ENCODE peak calls at places on chromosomes 12 and 14, in ten cellular contexts. One of them, this sample, is unnamed.

GRCh38 chr14:61524211-61524806 is 171.0 kb upstream of the HIF1A start:
- DNase-seq in neural crest cell: no peak
- DNase-seq in ovary: no peak
- DNase-seq in mucosa of descending colon: no peak
- DNase-seq in activated B cell treated with CpG ODN at 0.5 μM for 24 hours: no peak
- DNase-seq in heart right ventricle: no peak
- DNase-seq in AG09309: peak
- DNase-seq in fibroblast of lung: peak
- DNase-seq in HCT116: peak
- DNase-seq in lower lobe of right lung: no peak
- DNase-seq in this sample: peak

GRCh38 chr14:63435838-63436237 is 107.3 kb downstream of the PPP2R5E start:
- DNase-seq in ovary: peak
- DNase-seq in HCT116: no peak
- DNase-seq in fibroblast of lung: peak
- DNase-seq in mucosa of descending colon: peak
- DNase-seq in heart right ventricle: peak
- DNase-seq in AG09309: peak
- DNase-seq in activated B cell treated with CpG ODN at 0.5 μM for 24 hours: no peak
- DNase-seq in neural crest cell: no peak
- DNase-seq in lower lobe of right lung: peak
- DNase-seq in this sample: no peak

GRCh38 chr12:85804663-85805062 is 31.5 kb downstream of the RASSF9 start:
- DNase-seq in neural crest cell: no peak
- DNase-seq in lower lobe of right lung: no peak
- DNase-seq in heart right ventricle: no peak
- DNase-seq in activated B cell treated with CpG ODN at 0.5 μM for 24 hours: no peak
- DNase-seq in AG09309: no peak
- DNase-seq in ovary: no peak
- DNase-seq in mucosa of descending colon: no peak
- DNase-seq in HCT116: no peak
- DNase-seq in fibroblast of lung: peak
- DNase-seq in this sample: no peak

GRCh38 chr14:103801459-103801858 is 45.9 kb downstream of the PPP1R13B start:
- DNase-seq in neural crest cell: no peak
- DNase-seq in mucosa of descending colon: no peak
- DNase-seq in ovary: no peak
- DNase-seq in HCT116: no peak
- DNase-seq in lower lobe of right lung: no peak
- DNase-seq in heart right ventricle: no peak
- DNase-seq in AG09309: peak
- DNase-seq in fibroblast of lung: peak
- DNase-seq in activated B cell treated with CpG ODN at 0.5 μM for 24 hours: no peak
- DNase-seq in this sample: no peak

GRCh38 chr12:3882896-3883564 is 9.8 kb upstream of the PARP11 start:
- DNase-seq in activated B cell treated with CpG ODN at 0.5 μM for 24 hours: no peak
- DNase-seq in mucosa of descending colon: no peak
- DNase-seq in lower lobe of right lung: no peak
- DNase-seq in AG09309: no peak
- DNase-seq in neural crest cell: no peak
- DNase-seq in HCT116: peak
- DNase-seq in heart right ventricle: no peak
- DNase-seq in fibroblast of lung: peak
- DNase-seq in ovary: no peak
- DNase-seq in this sample: no peak

GRCh38 chr12:76310110-76310509 is 38.1 kb downstream of the BBS10 start:
- DNase-seq in heart right ventricle: no peak
- DNase-seq in neural crest cell: no peak
- DNase-seq in AG09309: no peak
- DNase-seq in lower lobe of right lung: no peak
- DNase-seq in HCT116: no peak
- DNase-seq in mucosa of descending colon: no peak
- DNase-seq in activated B cell treated with CpG ODN at 0.5 μM for 24 hours: no peak
- DNase-seq in ovary: no peak
- DNase-seq in fibroblast of lung: peak
- DNase-seq in this sample: no peak

GRCh38 chr12:126668538-126668937 is 1598.4 kb upstream of the TMEM132C start:
- DNase-seq in mucosa of descending colon: no peak
- DNase-seq in ovary: no peak
- DNase-seq in AG09309: peak
- DNase-seq in heart right ventricle: no peak
- DNase-seq in lower lobe of right lung: no peak
- DNase-seq in fibroblast of lung: peak
- DNase-seq in activated B cell treated with CpG ODN at 0.5 μM for 24 hours: no peak
- DNase-seq in HCT116: no peak
- DNase-seq in neural crest cell: no peak
- DNase-seq in this sample: peak

GRCh38 chr14:87992349-87992719 is 648 bp downstream of the GALC start:
- DNase-seq in lower lobe of right lung: no peak
- DNase-seq in activated B cell treated with CpG ODN at 0.5 μM for 24 hours: no peak
- DNase-seq in fibroblast of lung: peak
- DNase-seq in AG09309: no peak
- DNase-seq in ovary: no peak
- DNase-seq in mucosa of descending colon: no peak
- DNase-seq in neural crest cell: no peak
- DNase-seq in HCT116: no peak
- DNase-seq in heart right ventricle: no peak
- DNase-seq in this sample: no peak

GRCh38 chr12:101485015-101485414 is 9.9 kb downstream of the SPIC start:
- DNase-seq in fibroblast of lung: no peak
- DNase-seq in heart right ventricle: no peak
- DNase-seq in activated B cell treated with CpG ODN at 0.5 μM for 24 hours: no peak
- DNase-seq in mucosa of descending colon: no peak
- DNase-seq in HCT116: no peak
- DNase-seq in lower lobe of right lung: no peak
- DNase-seq in neural crest cell: no peak
- DNase-seq in ovary: no peak
- DNase-seq in AG09309: peak
- DNase-seq in this sample: no peak

GRCh38 chr12:90945070-90945649 is 9.8 kb downstream of the CCER1 start:
- DNase-seq in neural crest cell: no peak
- DNase-seq in activated B cell treated with CpG ODN at 0.5 μM for 24 hours: no peak
- DNase-seq in ovary: no peak
- DNase-seq in HCT116: peak
- DNase-seq in heart right ventricle: no peak
- DNase-seq in lower lobe of right lung: no peak
- DNase-seq in AG09309: no peak
- DNase-seq in mucosa of descending colon: no peak
- DNase-seq in fibroblast of lung: peak
- DNase-seq in this sample: no peak

GRCh38 chr12:56999456-56999855 is 6.9 kb downstream of the ZBTB39 start:
- DNase-seq in lower lobe of right lung: no peak
- DNase-seq in ovary: no peak
- DNase-seq in AG09309: no peak
- DNase-seq in heart right ventricle: no peak
- DNase-seq in neural crest cell: no peak
- DNase-seq in activated B cell treated with CpG ODN at 0.5 μM for 24 hours: no peak
- DNase-seq in fibroblast of lung: no peak
- DNase-seq in mucosa of descending colon: no peak
- DNase-seq in HCT116: no peak
- DNase-seq in this sample: no peak

GRCh38 chr12:130456375-130457199 is 118.9 kb downstream of the PIWIL1 start:
- DNase-seq in fibroblast of lung: no peak
- DNase-seq in lower lobe of right lung: no peak
- DNase-seq in heart right ventricle: peak
- DNase-seq in activated B cell treated with CpG ODN at 0.5 μM for 24 hours: no peak
- DNase-seq in AG09309: no peak
- DNase-seq in HCT116: no peak
- DNase-seq in mucosa of descending colon: no peak
- DNase-seq in ovary: peak
- DNase-seq in neural crest cell: no peak
- DNase-seq in this sample: no peak

GRCh38 chr12:89701606-89702206 is 6.9 kb downstream of the ATP2B1 start:
- DNase-seq in heart right ventricle: no peak
- DNase-seq in HCT116: no peak
- DNase-seq in ovary: no peak
- DNase-seq in lower lobe of right lung: no peak
- DNase-seq in mucosa of descending colon: no peak
- DNase-seq in AG09309: no peak
- DNase-seq in fibroblast of lung: no peak
- DNase-seq in activated B cell treated with CpG ODN at 0.5 μM for 24 hours: no peak
- DNase-seq in neural crest cell: no peak
- DNase-seq in this sample: no peak
- TF ChIP-seq CTCF in heart right ventricle: no peak
- TF ChIP-seq CTCF in HCT116: no peak
- TF ChIP-seq CTCF in ovary: no peak
- TF ChIP-seq CTCF in lower lobe of right lung: no peak
- TF ChIP-seq CTCF in mucosa of descending colon: no peak
- TF ChIP-seq CTCF in AG09309: no peak
- TF ChIP-seq CTCF in fibroblast of lung: peak
- TF ChIP-seq CTCF in activated B cell treated with CpG ODN at 0.5 μM for 24 hours: no peak
- TF ChIP-seq CTCF in neural crest cell: peak
- TF ChIP-seq CTCF in this sample: no peak

DNA sequence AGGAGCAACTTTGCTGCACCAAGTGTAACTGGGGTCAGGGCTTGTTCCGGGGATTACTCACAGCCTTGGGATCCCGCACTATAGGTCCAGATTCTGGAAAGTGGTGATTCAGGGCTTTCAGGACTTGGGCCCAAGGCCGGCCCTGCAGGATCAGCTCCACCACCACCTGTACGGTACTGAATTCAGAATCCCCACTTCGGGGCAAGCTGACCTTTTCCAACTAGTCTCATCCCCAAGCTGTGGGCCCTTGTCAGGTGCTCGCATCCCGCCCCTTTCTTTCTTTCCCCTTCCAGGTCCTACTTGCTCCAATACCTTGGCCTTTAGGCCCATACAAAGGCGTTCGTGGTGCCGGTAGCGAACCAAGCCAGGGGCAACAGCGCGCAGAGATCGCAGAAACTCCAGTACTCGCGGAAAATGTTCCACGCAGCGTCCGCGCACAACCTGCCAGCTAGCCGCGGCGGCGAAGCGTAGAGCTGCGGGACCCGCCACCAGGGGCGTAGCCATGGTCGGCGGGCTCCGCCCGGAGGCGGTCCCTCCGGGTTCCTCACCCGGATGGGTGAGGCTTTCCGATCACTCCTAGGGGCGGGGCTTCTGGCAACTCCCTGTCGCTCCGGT is 487 bp downstream of the TINF2 start:
- DNase-seq in neural crest cell: peak
- DNase-seq in AG09309: peak
- DNase-seq in heart right ventricle: peak
- DNase-seq in HCT116: peak
- DNase-seq in ovary: peak
- DNase-seq in activated B cell treated with CpG ODN at 0.5 μM for 24 hours: peak
- DNase-seq in lower lobe of right lung: peak
- DNase-seq in mucosa of descending colon: peak
- DNase-seq in fibroblast of lung: peak
- DNase-seq in this sample: peak
- TF ChIP-seq CTCF in neural crest cell: peak
- TF ChIP-seq CTCF in AG09309: peak
- TF ChIP-seq CTCF in heart right ventricle: peak
- TF ChIP-seq CTCF in HCT116: peak
- TF ChIP-seq CTCF in ovary: peak
- TF ChIP-seq CTCF in activated B cell treated with CpG ODN at 0.5 μM for 24 hours: no peak
- TF ChIP-seq CTCF in lower lobe of right lung: peak
- TF ChIP-seq CTCF in mucosa of descending colon: peak
- TF ChIP-seq CTCF in fibroblast of lung: peak
- TF ChIP-seq CTCF in this sample: peak

GRCh38 chr14:85197976-85198375 is 332.0 kb upstream of the FLRT2 start:
- DNase-seq in AG09309: no peak
- DNase-seq in neural crest cell: no peak
- DNase-seq in ovary: no peak
- DNase-seq in HCT116: no peak
- DNase-seq in mucosa of descending colon: no peak
- DNase-seq in fibroblast of lung: no peak
- DNase-seq in activated B cell treated with CpG ODN at 0.5 μM for 24 hours: no peak
- DNase-seq in lower lobe of right lung: no peak
- DNase-seq in heart right ventricle: no peak
- DNase-seq in this sample: no peak

GRCh38 chr14:85190251-85190650 is 339.7 kb upstream of the FLRT2 start:
- DNase-seq in mucosa of descending colon: no peak
- DNase-seq in heart right ventricle: no peak
- DNase-seq in lower lobe of right lung: no peak
- DNase-seq in AG09309: no peak
- DNase-seq in fibroblast of lung: no peak
- DNase-seq in ovary: no peak
- DNase-seq in activated B cell treated with CpG ODN at 0.5 μM for 24 hours: no peak
- DNase-seq in HCT116: no peak
- DNase-seq in neural crest cell: no peak
- DNase-seq in this sample: no peak

GRCh38 chr14:85191986-85192385 is 338.0 kb upstream of the FLRT2 start:
- DNase-seq in HCT116: no peak
- DNase-seq in mucosa of descending colon: no peak
- DNase-seq in neural crest cell: no peak
- DNase-seq in lower lobe of right lung: no peak
- DNase-seq in activated B cell treated with CpG ODN at 0.5 μM for 24 hours: no peak
- DNase-seq in ovary: no peak
- DNase-seq in heart right ventricle: no peak
- DNase-seq in AG09309: no peak
- DNase-seq in fibroblast of lung: no peak
- DNase-seq in this sample: no peak

DNA sequence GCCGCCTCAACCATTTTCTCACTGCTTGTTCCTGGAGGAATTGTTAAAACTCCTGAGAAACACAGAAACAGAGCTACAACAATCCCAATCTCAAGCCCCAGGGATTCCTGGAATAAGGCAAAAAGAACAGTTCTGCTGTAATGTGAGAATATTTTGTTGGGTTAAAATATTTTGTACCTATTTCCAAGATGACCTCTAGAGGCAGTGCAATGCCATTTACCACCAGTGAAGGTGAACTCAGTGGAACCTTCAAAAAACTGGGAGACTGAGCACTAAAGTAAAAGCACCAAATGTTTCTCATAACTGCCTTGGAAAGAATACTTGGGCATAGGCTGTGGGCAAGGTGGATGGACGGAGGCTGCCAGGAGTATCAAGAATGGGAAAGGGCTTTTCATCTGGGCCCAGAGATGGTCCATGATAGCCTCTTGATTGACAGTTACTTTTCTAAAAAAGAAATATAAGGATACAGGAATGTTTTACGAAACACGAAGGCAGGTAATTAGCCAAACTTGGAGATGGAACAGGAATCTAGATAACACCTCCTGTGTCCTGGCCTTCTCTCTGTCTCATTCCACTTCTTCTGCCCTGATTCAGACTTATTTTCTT is 334.0 kb upstream of the FLRT2 start:
- DNase-seq in mucosa of descending colon: no peak
- DNase-seq in AG09309: no peak
- DNase-seq in HCT116: no peak
- DNase-seq in fibroblast of lung: no peak
- DNase-seq in ovary: no peak
- DNase-seq in activated B cell treated with CpG ODN at 0.5 μM for 24 hours: no peak
- DNase-seq in heart right ventricle: no peak
- DNase-seq in neural crest cell: no peak
- DNase-seq in lower lobe of right lung: no peak
- DNase-seq in this sample: no peak
- TF ChIP-seq CTCF in mucosa of descending colon: no peak
- TF ChIP-seq CTCF in AG09309: peak
- TF ChIP-seq CTCF in HCT116: peak
- TF ChIP-seq CTCF in fibroblast of lung: peak
- TF ChIP-seq CTCF in ovary: no peak
- TF ChIP-seq CTCF in activated B cell treated with CpG ODN at 0.5 μM for 24 hours: no peak
- TF ChIP-seq CTCF in heart right ventricle: peak
- TF ChIP-seq CTCF in neural crest cell: peak
- TF ChIP-seq CTCF in lower lobe of right lung: peak
- TF ChIP-seq CTCF in this sample: peak

DNA sequence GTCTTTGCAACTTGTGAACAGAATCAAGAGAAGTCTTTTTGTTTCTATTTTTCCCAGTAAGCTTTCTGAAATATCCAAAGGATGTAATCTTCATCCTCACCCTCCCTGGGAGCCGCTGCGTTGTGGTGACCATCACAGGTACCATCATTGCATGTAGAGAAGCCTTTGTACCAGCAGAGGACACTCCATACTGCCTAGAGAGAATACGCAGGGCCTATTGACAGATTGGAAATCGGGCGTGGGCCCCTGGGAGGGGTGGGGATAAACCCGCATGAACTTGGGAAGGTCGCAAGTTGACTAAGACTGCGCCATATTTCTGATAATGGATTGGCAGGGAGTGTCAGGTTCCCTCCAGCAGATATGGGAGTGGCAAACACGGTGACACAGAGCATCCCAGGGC is 12.7 kb downstream of the KRT1 start:
- DNase-seq in AG09309: no peak
- DNase-seq in heart right ventricle: no peak
- DNase-seq in activated B cell treated with CpG ODN at 0.5 μM for 24 hours: no peak
- DNase-seq in fibroblast of lung: no peak
- DNase-seq in lower lobe of right lung: no peak
- DNase-seq in ovary: no peak
- DNase-seq in HCT116: no peak
- DNase-seq in mucosa of descending colon: no peak
- DNase-seq in neural crest cell: no peak
- DNase-seq in this sample: no peak
- TF ChIP-seq CTCF in AG09309: peak
- TF ChIP-seq CTCF in heart right ventricle: peak
- TF ChIP-seq CTCF in activated B cell treated with CpG ODN at 0.5 μM for 24 hours: no peak
- TF ChIP-seq CTCF in fibroblast of lung: no peak
- TF ChIP-seq CTCF in lower lobe of right lung: no peak
- TF ChIP-seq CTCF in ovary: no peak
- TF ChIP-seq CTCF in HCT116: peak
- TF ChIP-seq CTCF in mucosa of descending colon: no peak
- TF ChIP-seq CTCF in neural crest cell: no peak
- TF ChIP-seq CTCF in this sample: no peak

This sample was measured in Calu3.